ENCODE peak calls at places on chromosomes 12 and 14, in five cellular contexts. O is iris pigment epithelial cell; R is psoas muscle; C is activated CD4-positive, alpha-beta T cell treated with anti-CD3 and anti-CD28 coated beads, Interleukin-2, amount 50 U/mL, for 1 hour; M is stimulated activated CD4-positive, alpha-beta T cell treated with anti-CD3 and anti-CD28 coated beads, Interleukin-4, amount 100 ng/mL, for 4 hours. J is an unnamed sample.

GRCh38 chr12:69519871-69520270 is 49.7 kb downstream of the FRS2 start:
- DNase-seq in O (no peak), R (no peak), C (no peak), M (no peak), J (no peak)

GRCh38 chr12:19846561-19846960 is 407.3 kb downstream of the AEBP2 start:
- DNase-seq in O (peak), R (no peak), C (no peak), M (no peak), J (no peak)

GRCh38 chr12:132575661-132576060 is 34.7 kb downstream of the LRCOL1 start:
- DNase-seq in O (no peak), R (no peak), C (no peak), M (no peak), J (no peak)

GRCh38 chr12:186006-186625 is 27.8 kb downstream of the SLC6A12 start:
- DNase-seq in O (no peak), R (no peak), C (no peak), M (no peak), J (no peak)

GRCh38 chr12:27966870-27967269 is 5.7 kb downstream of the PTHLH start:
- DNase-seq in O (peak), R (no peak), C (no peak), M (no peak), J (peak)

GRCh38 chr12:90484130-90484529 is 470.8 kb downstream of the CCER1 start:
- DNase-seq in O (no peak), R (no peak), C (no peak), M (no peak), J (no peak)

GRCh38 chr14:65360144-65360784 is 52.3 kb upstream of the FUT8 start:
- DNase-seq in O (no peak), R (no peak), C (no peak), M (no peak), J (no peak)

GRCh38 chr12:130481392-130481879 is 143.7 kb downstream of the PIWIL1 start:
- DNase-seq in O (no peak), R (no peak), C (no peak), M (no peak), J (no peak)

GRCh38 chr12:122946690-122947271 is 19.5 kb downstream of the ABCB9 start:
- DNase-seq in O (peak), R (peak), C (peak), M (peak), J (peak)

GRCh38 chr14:94424371-94424770 is 28.2 kb downstream of the SERPINA11 start:
- DNase-seq in O (no peak), R (no peak), C (no peak), M (no peak), J (no peak)

GRCh38 chr14:103854017-103854808 is 6.8 kb upstream of the PPP1R13B start:
- DNase-seq in O (no peak), R (no peak), C (no peak), M (no peak), J (no peak)

GRCh38 chr12:29569392-29569791 is 71.9 kb upstream of the OVCH1 start:
- DNase-seq in O (peak), R (no peak), C (no peak), M (no peak), J (no peak)